ENCODE peak calls at places on chromosome 19, in eight cellular contexts. One of them, this sample, is unnamed.

GRCh38 chr19:44723299-44723951 is 24.5 kb downstream of the CEACAM16 start:
- DNase-seq in fibroblast of lung: no peak
- DNase-seq in MV-4-11: no peak
- DNase-seq in right cardiac atrium: no peak
- DNase-seq in psoas muscle: no peak
- DNase-seq in skeletal muscle cell: no peak
- DNase-seq in activated CD4-positive, alpha-beta T cell treated with anti-CD3 and anti-CD28 coated beads, Interleukin-2, amount 50 U/mL, for 1 hour: no peak
- DNase-seq in stimulated activated CD4-positive, alpha-beta T cell treated with anti-CD3 and anti-CD28 coated beads, Interleukin-12 subunit alpha, Interleukin-12 subunit beta, amount 100 ng/mL, for 48 hours: no peak
- DNase-seq in this sample: no peak

GRCh38 chr19:6261883-6262282 is 17.9 kb downstream of the MLLT1 start:
- DNase-seq in psoas muscle: peak
- DNase-seq in stimulated activated CD4-positive, alpha-beta T cell treated with anti-CD3 and anti-CD28 coated beads, Interleukin-12 subunit alpha, Interleukin-12 subunit beta, amount 100 ng/mL, for 48 hours: no peak
- DNase-seq in fibroblast of lung: no peak
- DNase-seq in skeletal muscle cell: no peak
- DNase-seq in activated CD4-positive, alpha-beta T cell treated with anti-CD3 and anti-CD28 coated beads, Interleukin-2, amount 50 U/mL, for 1 hour: no peak
- DNase-seq in MV-4-11: no peak
- DNase-seq in right cardiac atrium: no peak
- DNase-seq in this sample: no peak

GRCh38 chr19:51986309-51987291 is at the start of gene ZNF350:
- DNase-seq in MV-4-11: peak
- DNase-seq in fibroblast of lung: peak
- DNase-seq in right cardiac atrium: peak
- DNase-seq in stimulated activated CD4-positive, alpha-beta T cell treated with anti-CD3 and anti-CD28 coated beads, Interleukin-12 subunit alpha, Interleukin-12 subunit beta, amount 100 ng/mL, for 48 hours: peak
- DNase-seq in activated CD4-positive, alpha-beta T cell treated with anti-CD3 and anti-CD28 coated beads, Interleukin-2, amount 50 U/mL, for 1 hour: peak
- DNase-seq in psoas muscle: peak
- DNase-seq in skeletal muscle cell: peak
- DNase-seq in this sample: peak

GRCh38 chr19:50042363-50043024 is 16.7 kb downstream of the ZNF473 start:
- DNase-seq in right cardiac atrium: no peak
- DNase-seq in stimulated activated CD4-positive, alpha-beta T cell treated with anti-CD3 and anti-CD28 coated beads, Interleukin-12 subunit alpha, Interleukin-12 subunit beta, amount 100 ng/mL, for 48 hours: no peak
- DNase-seq in psoas muscle: no peak
- DNase-seq in fibroblast of lung: no peak
- DNase-seq in MV-4-11: no peak
- DNase-seq in activated CD4-positive, alpha-beta T cell treated with anti-CD3 and anti-CD28 coated beads, Interleukin-2, amount 50 U/mL, for 1 hour: no peak
- DNase-seq in skeletal muscle cell: no peak
- DNase-seq in this sample: no peak

GRCh38 chr19:6270076-6270745 is 9.6 kb downstream of the MLLT1 start:
- DNase-seq in stimulated activated CD4-positive, alpha-beta T cell treated with anti-CD3 and anti-CD28 coated beads, Interleukin-12 subunit alpha, Interleukin-12 subunit beta, amount 100 ng/mL, for 48 hours: no peak
- DNase-seq in activated CD4-positive, alpha-beta T cell treated with anti-CD3 and anti-CD28 coated beads, Interleukin-2, amount 50 U/mL, for 1 hour: no peak
- DNase-seq in skeletal muscle cell: no peak
- DNase-seq in right cardiac atrium: no peak
- DNase-seq in MV-4-11: no peak
- DNase-seq in psoas muscle: no peak
- DNase-seq in fibroblast of lung: no peak
- DNase-seq in this sample: no peak

GRCh38 chr19:49475995-49476880 is 2.2 kb downstream of the FLT3LG start:
- DNase-seq in MV-4-11: no peak
- DNase-seq in skeletal muscle cell: no peak
- DNase-seq in psoas muscle: peak
- DNase-seq in right cardiac atrium: peak
- DNase-seq in activated CD4-positive, alpha-beta T cell treated with anti-CD3 and anti-CD28 coated beads, Interleukin-2, amount 50 U/mL, for 1 hour: peak
- DNase-seq in stimulated activated CD4-positive, alpha-beta T cell treated with anti-CD3 and anti-CD28 coated beads, Interleukin-12 subunit alpha, Interleukin-12 subunit beta, amount 100 ng/mL, for 48 hours: peak
- DNase-seq in fibroblast of lung: no peak
- DNase-seq in this sample: no peak

GRCh38 chr19:46787331-46788100 is 878 bp downstream of the SLC1A5 start:
- DNase-seq in skeletal muscle cell: peak
- DNase-seq in right cardiac atrium: peak
- DNase-seq in stimulated activated CD4-positive, alpha-beta T cell treated with anti-CD3 and anti-CD28 coated beads, Interleukin-12 subunit alpha, Interleukin-12 subunit beta, amount 100 ng/mL, for 48 hours: no peak
- DNase-seq in MV-4-11: no peak
- DNase-seq in fibroblast of lung: peak
- DNase-seq in psoas muscle: peak
- DNase-seq in activated CD4-positive, alpha-beta T cell treated with anti-CD3 and anti-CD28 coated beads, Interleukin-2, amount 50 U/mL, for 1 hour: peak
- DNase-seq in this sample: peak

GRCh38 chr19:50286443-50286842 is 42.7 kb downstream of the KCNC3 start:
- DNase-seq in fibroblast of lung: no peak
- DNase-seq in psoas muscle: no peak
- DNase-seq in activated CD4-positive, alpha-beta T cell treated with anti-CD3 and anti-CD28 coated beads, Interleukin-2, amount 50 U/mL, for 1 hour: no peak
- DNase-seq in right cardiac atrium: no peak
- DNase-seq in MV-4-11: no peak
- DNase-seq in stimulated activated CD4-positive, alpha-beta T cell treated with anti-CD3 and anti-CD28 coated beads, Interleukin-12 subunit alpha, Interleukin-12 subunit beta, amount 100 ng/mL, for 48 hours: no peak
- DNase-seq in skeletal muscle cell: no peak
- DNase-seq in this sample: no peak

GRCh38 chr19:43759515-43759914 is 4.8 kb upstream of the SMG9 start:
- DNase-seq in fibroblast of lung: peak
- DNase-seq in MV-4-11: peak
- DNase-seq in skeletal muscle cell: no peak
- DNase-seq in right cardiac atrium: no peak
- DNase-seq in activated CD4-positive, alpha-beta T cell treated with anti-CD3 and anti-CD28 coated beads, Interleukin-2, amount 50 U/mL, for 1 hour: no peak
- DNase-seq in psoas muscle: no peak
- DNase-seq in stimulated activated CD4-positive, alpha-beta T cell treated with anti-CD3 and anti-CD28 coated beads, Interleukin-12 subunit alpha, Interleukin-12 subunit beta, amount 100 ng/mL, for 48 hours: no peak
- DNase-seq in this sample: no peak

GRCh38 chr19:48671456-48671995 is 1.3 kb downstream of the NTN5 start:
- DNase-seq in stimulated activated CD4-positive, alpha-beta T cell treated with anti-CD3 and anti-CD28 coated beads, Interleukin-12 subunit alpha, Interleukin-12 subunit beta, amount 100 ng/mL, for 48 hours: no peak
- DNase-seq in MV-4-11: no peak
- DNase-seq in skeletal muscle cell: no peak
- DNase-seq in right cardiac atrium: no peak
- DNase-seq in activated CD4-positive, alpha-beta T cell treated with anti-CD3 and anti-CD28 coated beads, Interleukin-2, amount 50 U/mL, for 1 hour: no peak
- DNase-seq in fibroblast of lung: no peak
- DNase-seq in psoas muscle: no peak
- DNase-seq in this sample: no peak

GRCh38 chr19:13102416-13102665 is 317 bp downstream of the LYL1 start:
- DNase-seq in psoas muscle: no peak
- DNase-seq in right cardiac atrium: no peak
- DNase-seq in MV-4-11: no peak
- DNase-seq in fibroblast of lung: no peak
- DNase-seq in skeletal muscle cell: no peak
- DNase-seq in activated CD4-positive, alpha-beta T cell treated with anti-CD3 and anti-CD28 coated beads, Interleukin-2, amount 50 U/mL, for 1 hour: no peak
- DNase-seq in stimulated activated CD4-positive, alpha-beta T cell treated with anti-CD3 and anti-CD28 coated beads, Interleukin-12 subunit alpha, Interleukin-12 subunit beta, amount 100 ng/mL, for 48 hours: no peak
- DNase-seq in this sample: no peak

GRCh38 chr19:10501971-10502523 is 1.1 kb downstream of the KEAP1 start:
- DNase-seq in MV-4-11: peak
- DNase-seq in right cardiac atrium: peak
- DNase-seq in psoas muscle: peak
- DNase-seq in stimulated activated CD4-positive, alpha-beta T cell treated with anti-CD3 and anti-CD28 coated beads, Interleukin-12 subunit alpha, Interleukin-12 subunit beta, amount 100 ng/mL, for 48 hours: no peak
- DNase-seq in fibroblast of lung: peak
- DNase-seq in activated CD4-positive, alpha-beta T cell treated with anti-CD3 and anti-CD28 coated beads, Interleukin-2, amount 50 U/mL, for 1 hour: peak
- DNase-seq in skeletal muscle cell: no peak
- DNase-seq in this sample: no peak

GRCh38 chr19:1255186-1256161 is 7.1 kb downstream of the MIDN start:
- DNase-seq in activated CD4-positive, alpha-beta T cell treated with anti-CD3 and anti-CD28 coated beads, Interleukin-2, amount 50 U/mL, for 1 hour: no peak
- DNase-seq in fibroblast of lung: no peak
- DNase-seq in MV-4-11: no peak
- DNase-seq in psoas muscle: peak
- DNase-seq in skeletal muscle cell: no peak
- DNase-seq in stimulated activated CD4-positive, alpha-beta T cell treated with anti-CD3 and anti-CD28 coated beads, Interleukin-12 subunit alpha, Interleukin-12 subunit beta, amount 100 ng/mL, for 48 hours: no peak
- DNase-seq in right cardiac atrium: no peak
- DNase-seq in this sample: no peak

GRCh38 chr19:38656171-38656981 is 8.9 kb downstream of the ACTN4 start:
- DNase-seq in skeletal muscle cell: no peak
- DNase-seq in activated CD4-positive, alpha-beta T cell treated with anti-CD3 and anti-CD28 coated beads, Interleukin-2, amount 50 U/mL, for 1 hour: peak
- DNase-seq in right cardiac atrium: no peak
- DNase-seq in stimulated activated CD4-positive, alpha-beta T cell treated with anti-CD3 and anti-CD28 coated beads, Interleukin-12 subunit alpha, Interleukin-12 subunit beta, amount 100 ng/mL, for 48 hours: peak
- DNase-seq in MV-4-11: peak
- DNase-seq in fibroblast of lung: peak
- DNase-seq in psoas muscle: no peak
- DNase-seq in this sample: peak

GRCh38 chr19:41577144-41577830 is 1.3 kb downstream of the CEACAM21 start:
- DNase-seq in skeletal muscle cell: no peak
- DNase-seq in activated CD4-positive, alpha-beta T cell treated with anti-CD3 and anti-CD28 coated beads, Interleukin-2, amount 50 U/mL, for 1 hour: no peak
- DNase-seq in right cardiac atrium: no peak
- DNase-seq in stimulated activated CD4-positive, alpha-beta T cell treated with anti-CD3 and anti-CD28 coated beads, Interleukin-12 subunit alpha, Interleukin-12 subunit beta, amount 100 ng/mL, for 48 hours: no peak
- DNase-seq in fibroblast of lung: no peak
- DNase-seq in psoas muscle: no peak
- DNase-seq in MV-4-11: no peak
- DNase-seq in this sample: no peak

GRCh38 chr19:33193269-33193863 is 764 bp upstream of the LRP3 start:
- DNase-seq in psoas muscle: peak
- DNase-seq in skeletal muscle cell: no peak
- DNase-seq in MV-4-11: no peak
- DNase-seq in activated CD4-positive, alpha-beta T cell treated with anti-CD3 and anti-CD28 coated beads, Interleukin-2, amount 50 U/mL, for 1 hour: no peak
- DNase-seq in right cardiac atrium: no peak
- DNase-seq in stimulated activated CD4-positive, alpha-beta T cell treated with anti-CD3 and anti-CD28 coated beads, Interleukin-12 subunit alpha, Interleukin-12 subunit beta, amount 100 ng/mL, for 48 hours: no peak
- DNase-seq in fibroblast of lung: no peak
- DNase-seq in this sample: no peak

GRCh38 chr19:48271531-48272151 is 1.8 kb downstream of the ZNF114 start:
- DNase-seq in psoas muscle: no peak
- DNase-seq in activated CD4-positive, alpha-beta T cell treated with anti-CD3 and anti-CD28 coated beads, Interleukin-2, amount 50 U/mL, for 1 hour: no peak
- DNase-seq in MV-4-11: peak
- DNase-seq in stimulated activated CD4-positive, alpha-beta T cell treated with anti-CD3 and anti-CD28 coated beads, Interleukin-12 subunit alpha, Interleukin-12 subunit beta, amount 100 ng/mL, for 48 hours: no peak
- DNase-seq in right cardiac atrium: peak
- DNase-seq in fibroblast of lung: peak
- DNase-seq in skeletal muscle cell: no peak
- DNase-seq in this sample: peak

GRCh38 chr19:2461751-2462634 is 5.2 kb upstream of the LMNB2 start:
- DNase-seq in right cardiac atrium: peak
- DNase-seq in MV-4-11: peak
- DNase-seq in stimulated activated CD4-positive, alpha-beta T cell treated with anti-CD3 and anti-CD28 coated beads, Interleukin-12 subunit alpha, Interleukin-12 subunit beta, amount 100 ng/mL, for 48 hours: peak
- DNase-seq in activated CD4-positive, alpha-beta T cell treated with anti-CD3 and anti-CD28 coated beads, Interleukin-2, amount 50 U/mL, for 1 hour: peak
- DNase-seq in fibroblast of lung: peak
- DNase-seq in skeletal muscle cell: no peak
- DNase-seq in psoas muscle: peak
- DNase-seq in this sample: peak

GRCh38 chr19:41362143-41362847 is 1.7 kb downstream of the B9D2 start:
- DNase-seq in right cardiac atrium: no peak
- DNase-seq in activated CD4-positive, alpha-beta T cell treated with anti-CD3 and anti-CD28 coated beads, Interleukin-2, amount 50 U/mL, for 1 hour: no peak
- DNase-seq in fibroblast of lung: no peak
- DNase-seq in stimulated activated CD4-positive, alpha-beta T cell treated with anti-CD3 and anti-CD28 coated beads, Interleukin-12 subunit alpha, Interleukin-12 subunit beta, amount 100 ng/mL, for 48 hours: no peak
- DNase-seq in MV-4-11: no peak
- DNase-seq in skeletal muscle cell: no peak
- DNase-seq in psoas muscle: no peak
- DNase-seq in this sample: no peak

GRCh38 chr19:43777163-43777700 is 3.5 kb downstream of the KCNN4 start:
- DNase-seq in MV-4-11: peak
- DNase-seq in activated CD4-positive, alpha-beta T cell treated with anti-CD3 and anti-CD28 coated beads, Interleukin-2, amount 50 U/mL, for 1 hour: peak
- DNase-seq in fibroblast of lung: peak
- DNase-seq in right cardiac atrium: no peak
- DNase-seq in stimulated activated CD4-positive, alpha-beta T cell treated with anti-CD3 and anti-CD28 coated beads, Interleukin-12 subunit alpha, Interleukin-12 subunit beta, amount 100 ng/mL, for 48 hours: no peak
- DNase-seq in skeletal muscle cell: no peak
- DNase-seq in psoas muscle: peak
- DNase-seq in this sample: peak

GRCh38 chr19:38233740-38234251 is 9.8 kb upstream of the DPF1 start:
- DNase-seq in fibroblast of lung: peak
- DNase-seq in psoas muscle: peak
- DNase-seq in right cardiac atrium: peak
- DNase-seq in skeletal muscle cell: no peak
- DNase-seq in MV-4-11: peak
- DNase-seq in activated CD4-positive, alpha-beta T cell treated with anti-CD3 and anti-CD28 coated beads, Interleukin-2, amount 50 U/mL, for 1 hour: peak
- DNase-seq in stimulated activated CD4-positive, alpha-beta T cell treated with anti-CD3 and anti-CD28 coated beads, Interleukin-12 subunit alpha, Interleukin-12 subunit beta, amount 100 ng/mL, for 48 hours: peak
- DNase-seq in this sample: peak

GRCh38 chr19:40084948-40085347 is 5.8 kb downstream of the ZNF780A start:
- DNase-seq in psoas muscle: no peak
- DNase-seq in stimulated activated CD4-positive, alpha-beta T cell treated with anti-CD3 and anti-CD28 coated beads, Interleukin-12 subunit alpha, Interleukin-12 subunit beta, amount 100 ng/mL, for 48 hours: no peak
- DNase-seq in MV-4-11: no peak
- DNase-seq in right cardiac atrium: no peak
- DNase-seq in activated CD4-positive, alpha-beta T cell treated with anti-CD3 and anti-CD28 coated beads, Interleukin-2, amount 50 U/mL, for 1 hour: no peak
- DNase-seq in skeletal muscle cell: no peak
- DNase-seq in fibroblast of lung: no peak
- DNase-seq in this sample: no peak

GRCh38 chr19:13031917-13032623 is 36.8 kb downstream of the NFIX start:
- DNase-seq in skeletal muscle cell: no peak
- DNase-seq in psoas muscle: peak
- DNase-seq in fibroblast of lung: peak
- DNase-seq in right cardiac atrium: no peak
- DNase-seq in MV-4-11: no peak
- DNase-seq in stimulated activated CD4-positive, alpha-beta T cell treated with anti-CD3 and anti-CD28 coated beads, Interleukin-12 subunit alpha, Interleukin-12 subunit beta, amount 100 ng/mL, for 48 hours: no peak
- DNase-seq in activated CD4-positive, alpha-beta T cell treated with anti-CD3 and anti-CD28 coated beads, Interleukin-2, amount 50 U/mL, for 1 hour: no peak
- DNase-seq in this sample: no peak

GRCh38 chr19:844300-844971 is 3.6 kb downstream of the PRTN3 start:
- DNase-seq in psoas muscle: peak
- DNase-seq in MV-4-11: peak
- DNase-seq in right cardiac atrium: no peak
- DNase-seq in activated CD4-positive, alpha-beta T cell treated with anti-CD3 and anti-CD28 coated beads, Interleukin-2, amount 50 U/mL, for 1 hour: no peak
- DNase-seq in skeletal muscle cell: no peak
- DNase-seq in stimulated activated CD4-positive, alpha-beta T cell treated with anti-CD3 and anti-CD28 coated beads, Interleukin-12 subunit alpha, Interleukin-12 subunit beta, amount 100 ng/mL, for 48 hours: no peak
- DNase-seq in fibroblast of lung: no peak
- DNase-seq in this sample: no peak

GRCh38 chr19:33040994-33041827 is 23.5 kb downstream of the RHPN2 start:
- DNase-seq in activated CD4-positive, alpha-beta T cell treated with anti-CD3 and anti-CD28 coated beads, Interleukin-2, amount 50 U/mL, for 1 hour: no peak
- DNase-seq in stimulated activated CD4-positive, alpha-beta T cell treated with anti-CD3 and anti-CD28 coated beads, Interleukin-12 subunit alpha, Interleukin-12 subunit beta, amount 100 ng/mL, for 48 hours: no peak
- DNase-seq in MV-4-11: no peak
- DNase-seq in psoas muscle: peak
- DNase-seq in right cardiac atrium: peak
- DNase-seq in fibroblast of lung: peak
- DNase-seq in skeletal muscle cell: no peak
- DNase-seq in this sample: no peak

GRCh38 chr19:32397736-32398135 is 7.8 kb upstream of the DPY19L3 start:
- DNase-seq in activated CD4-positive, alpha-beta T cell treated with anti-CD3 and anti-CD28 coated beads, Interleukin-2, amount 50 U/mL, for 1 hour: no peak
- DNase-seq in skeletal muscle cell: peak
- DNase-seq in fibroblast of lung: peak
- DNase-seq in psoas muscle: no peak
- DNase-seq in stimulated activated CD4-positive, alpha-beta T cell treated with anti-CD3 and anti-CD28 coated beads, Interleukin-12 subunit alpha, Interleukin-12 subunit beta, amount 100 ng/mL, for 48 hours: no peak
- DNase-seq in MV-4-11: peak
- DNase-seq in right cardiac atrium: no peak
- DNase-seq in this sample: no peak

GRCh38 chr19:52234406-52234805 is 35.0 kb upstream of the ZNF766 start:
- DNase-seq in skeletal muscle cell: no peak
- DNase-seq in fibroblast of lung: no peak
- DNase-seq in right cardiac atrium: no peak
- DNase-seq in activated CD4-positive, alpha-beta T cell treated with anti-CD3 and anti-CD28 coated beads, Interleukin-2, amount 50 U/mL, for 1 hour: no peak
- DNase-seq in stimulated activated CD4-positive, alpha-beta T cell treated with anti-CD3 and anti-CD28 coated beads, Interleukin-12 subunit alpha, Interleukin-12 subunit beta, amount 100 ng/mL, for 48 hours: no peak
- DNase-seq in MV-4-11: no peak
- DNase-seq in psoas muscle: no peak
- DNase-seq in this sample: no peak

GRCh38 chr19:41928754-41929535 is 696 bp upstream of the ERFL start:
- DNase-seq in skeletal muscle cell: no peak
- DNase-seq in MV-4-11: peak
- DNase-seq in psoas muscle: no peak
- DNase-seq in stimulated activated CD4-positive, alpha-beta T cell treated with anti-CD3 and anti-CD28 coated beads, Interleukin-12 subunit alpha, Interleukin-12 subunit beta, amount 100 ng/mL, for 48 hours: no peak
- DNase-seq in fibroblast of lung: no peak
- DNase-seq in right cardiac atrium: no peak
- DNase-seq in activated CD4-positive, alpha-beta T cell treated with anti-CD3 and anti-CD28 coated beads, Interleukin-2, amount 50 U/mL, for 1 hour: no peak
- DNase-seq in this sample: no peak

GRCh38 chr19:4774136-4774535 is 17.4 kb upstream of the FEM1A start:
- DNase-seq in MV-4-11: no peak
- DNase-seq in skeletal muscle cell: no peak
- DNase-seq in stimulated activated CD4-positive, alpha-beta T cell treated with anti-CD3 and anti-CD28 coated beads, Interleukin-12 subunit alpha, Interleukin-12 subunit beta, amount 100 ng/mL, for 48 hours: no peak
- DNase-seq in psoas muscle: peak
- DNase-seq in right cardiac atrium: no peak
- DNase-seq in activated CD4-positive, alpha-beta T cell treated with anti-CD3 and anti-CD28 coated beads, Interleukin-2, amount 50 U/mL, for 1 hour: no peak
- DNase-seq in fibroblast of lung: no peak
- DNase-seq in this sample: no peak

GRCh38 chr19:47045867-47046470 is 2.5 kb downstream of the TMEM160 start:
- DNase-seq in psoas muscle: no peak
- DNase-seq in right cardiac atrium: no peak
- DNase-seq in skeletal muscle cell: no peak
- DNase-seq in MV-4-11: no peak
- DNase-seq in stimulated activated CD4-positive, alpha-beta T cell treated with anti-CD3 and anti-CD28 coated beads, Interleukin-12 subunit alpha, Interleukin-12 subunit beta, amount 100 ng/mL, for 48 hours: no peak
- DNase-seq in activated CD4-positive, alpha-beta T cell treated with anti-CD3 and anti-CD28 coated beads, Interleukin-2, amount 50 U/mL, for 1 hour: no peak
- DNase-seq in fibroblast of lung: no peak
- DNase-seq in this sample: no peak

GRCh38 chr19:19873381-19873780 is 7.7 kb downstream of the ZNF253 start:
- DNase-seq in activated CD4-positive, alpha-beta T cell treated with anti-CD3 and anti-CD28 coated beads, Interleukin-2, amount 50 U/mL, for 1 hour: no peak
- DNase-seq in fibroblast of lung: peak
- DNase-seq in psoas muscle: no peak
- DNase-seq in MV-4-11: peak
- DNase-seq in right cardiac atrium: no peak
- DNase-seq in skeletal muscle cell: no peak
- DNase-seq in stimulated activated CD4-positive, alpha-beta T cell treated with anti-CD3 and anti-CD28 coated beads, Interleukin-12 subunit alpha, Interleukin-12 subunit beta, amount 100 ng/mL, for 48 hours: no peak
- DNase-seq in this sample: no peak